ENCODE peak calls at places on chromosomes 3 and 15, in five cellular contexts. T, I, J, D and P are unnamed samples.

GRCh38 chr3:159265705-159266104 is 463.9 kb downstream of the MFSD1 start:
- DNase-seq in J (no peak), D (no peak), T (no peak), I (no peak), P (no peak)

GRCh38 chr3:13405614-13406013 is 14.5 kb downstream of the NUP210 start:
- DNase-seq in J (no peak), D (no peak), I (no peak), T (no peak), P (no peak)

GRCh38 chr3:160296591-160296990 is 71.4 kb downstream of the C3orf80 start:
- DNase-seq in J (peak; percentile 8), T (no peak), D (no peak), I (no peak), P (no peak)

GRCh38 chr3:143754090-143754489 is 94.2 kb downstream of the SLC9A9 start:
- DNase-seq in T (no peak), D (no peak), I (no peak), J (no peak), P (no peak)

GRCh38 chr15:69908518-69909420 is 188.9 kb downstream of the TLE3 start:
- DNase-seq in I (no peak), J (no peak), D (no peak), T (no peak), P (no peak)

GRCh38 chr15:22981336-22981840 is 1.2 kb upstream of the CYFIP1 start:
- DNase-seq in J (no peak), I (no peak), T (no peak), D (no peak), P (no peak)

GRCh38 chr3:195810455-195810845 is 1.3 kb downstream of the MUC4 start:
- DNase-seq in I (no peak), D (no peak), J (no peak), T (no peak), P (no peak)

GRCh38 chr3:53768478-53769459 is 77.5 kb downstream of the CHDH start:
- DNase-seq in D (no peak), T (no peak), I (no peak), J (no peak), P (no peak)

GRCh38 chr3:138862531-138862923 is 27.8 kb upstream of the PIK3CB start:
- DNase-seq in D (no peak), J (peak; percentile 22), I (peak; percentile 65), T (no peak), P (no peak)

GRCh38 chr3:159486580-159486979 is 502.1 kb upstream of the IL12A start:
- DNase-seq in I (peak; percentile 12), J (no peak), T (peak; percentile 4), D (no peak), P (peak; percentile 13)

GRCh38 chr3:149764302-149764701 is 12.0 kb upstream of the COMMD2 start:
- DNase-seq in T (no peak), J (no peak), D (no peak), I (no peak), P (no peak)

GRCh38 chr3:18189651-18190050 is 235.5 kb downstream of the SATB1 start:
- DNase-seq in I (peak; percentile 6), J (peak; percentile 80), D (no peak), T (no peak), P (no peak)

GRCh38 chr15:49227602-49228001 is 57.6 kb downstream of the GALK2 start:
- DNase-seq in T (no peak), I (no peak), D (no peak), J (no peak), P (no peak)

GRCh38 chr3:169668081-169668956 is 4.8 kb upstream of the MECOM start:
- DNase-seq in I (peak; percentile 58), D (peak; percentile 35), J (peak; percentile 46), T (peak; percentile 70), P (peak; percentile 30)

GRCh38 chr15:80739919-80740318 is 39.3 kb upstream of the CEMIP start:
- DNase-seq in T (no peak), I (peak; percentile 32), J (no peak), D (no peak), P (peak; percentile 34)

GRCh38 chr15:85649372-85649771 is 145.4 kb downstream of the KLHL25 start:
- DNase-seq in T (no peak), D (no peak), J (peak; percentile 73), I (peak; percentile 43), P (no peak)

GRCh38 chr3:115999598-115999997 is 376.3 kb downstream of the GAP43 start:
- DNase-seq in D (no peak), I (no peak), J (no peak), T (no peak), P (no peak)

GRCh38 chr3:186826316-186826977 is 16.1 kb upstream of the ADIPOQ start:
- DNase-seq in I (no peak), J (no peak), D (peak; percentile 24), T (peak; percentile 21), P (peak; percentile 38)

GRCh38 chr15:81297147-81297572 is 26.8 kb downstream of the STARD5 start:
- DNase-seq in T (no peak), J (no peak), I (peak; percentile 96), D (no peak), P (no peak)

GRCh38 chr15:36682091-36682490 is 102.7 kb downstream of the CDIN1 start:
- DNase-seq in D (no peak), I (peak; percentile 9), T (no peak), J (peak; percentile 18), P (no peak)

GRCh38 chr15:36774765-36775164 is 195.3 kb downstream of the CDIN1 start:
- DNase-seq in J (no peak), D (no peak), I (no peak), T (no peak), P (no peak)

GRCh38 chr15:87563840-87564239 is 692.7 kb downstream of the NTRK3 start:
- DNase-seq in T (no peak), I (no peak), J (no peak), D (no peak), P (no peak)

GRCh38 chr3:192010490-192010889 is 549.5 kb downstream of the PYDC2 start:
- DNase-seq in I (no peak), J (no peak), D (no peak), T (no peak), P (no peak)

GRCh38 chr15:51229907-51230328 is 108.5 kb downstream of the CYP19A1 start:
- DNase-seq in I (peak; percentile 40), J (peak; percentile 30), T (no peak), D (no peak), P (peak; percentile 25)

GRCh38 chr3:14570089-14570488 is 29.9 kb upstream of the GRIP2 start:
- DNase-seq in J (no peak), I (no peak), T (no peak), D (no peak), P (peak; percentile 47)

GRCh38 chr15:67085818-67086649 is 20.6 kb downstream of the SMAD3 start:
- DNase-seq in D (no peak), J (peak; percentile 93), I (peak; percentile 66), T (no peak), P (no peak)

GRCh38 chr15:47824185-47824584 is 106.9 kb downstream of the SEMA6D start:
- DNase-seq in I (peak; percentile 90), T (no peak), D (no peak), J (no peak), P (no peak)

GRCh38 chr3:72068621-72069020 is 283.7 kb upstream of the PROK2 start:
- DNase-seq in J (no peak), T (no peak), D (no peak), I (no peak), P (no peak)

GRCh38 chr3:42728056-42728455 is 25.5 kb upstream of the HHATL start:
- DNase-seq in D (no peak), I (no peak), J (no peak), T (no peak), P (peak; percentile 30)

DNA sequence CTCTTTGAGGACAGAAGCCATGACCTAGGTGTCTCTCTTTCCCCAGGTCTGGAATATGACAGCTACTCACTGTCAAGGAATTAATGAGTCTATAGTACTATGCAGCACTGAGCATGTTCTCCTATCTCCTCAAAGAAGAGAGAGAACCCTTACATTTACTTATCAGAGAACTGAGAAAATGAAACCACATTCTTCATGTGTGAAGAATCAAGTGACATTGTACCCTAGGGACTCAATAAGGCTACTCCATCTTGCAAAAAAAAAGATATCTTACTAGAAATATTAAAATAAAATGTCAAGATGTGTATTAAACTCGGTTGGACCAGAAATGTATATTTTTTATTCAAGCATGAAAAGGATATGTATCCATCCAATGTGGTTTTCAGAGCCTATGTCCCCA is 133.2 kb upstream of the COL8A1 start:
- DNase-seq in D (no peak), J (no peak), T (no peak), I (no peak), P (no peak)
- TF ChIP-seq CTCF in D (no peak), J (no peak), T (no peak), I (no peak), P (no peak)

GRCh38 chr3:36701903-36702374 is 62.4 kb downstream of the DCLK3 start:
- DNase-seq in T (no peak), I (peak; percentile 91), J (peak; percentile 93), D (no peak), P (no peak)

GRCh38 chr3:36704280-36704679 is 60.1 kb downstream of the DCLK3 start:
- DNase-seq in J (no peak), T (no peak), I (no peak), D (no peak), P (no peak)

GRCh38 chr3:36698314-36698713 is 66.0 kb downstream of the DCLK3 start:
- DNase-seq in I (peak; percentile 70), D (no peak), J (no peak), T (no peak), P (no peak)

GRCh38 chr3:36700537-36701248 is 63.7 kb downstream of the DCLK3 start:
- DNase-seq in I (peak; percentile 78), T (peak; percentile 69), D (no peak), J (peak; percentile 85), P (peak; percentile 66)

GRCh38 chr3:36701249-36701572 is 63.1 kb downstream of the DCLK3 start:
- DNase-seq in D (no peak), J (no peak), T (no peak), I (no peak), P (no peak)
- TF ChIP-seq CTCF in D (no peak), J (no peak), T (no peak), I (no peak), P (no peak)

DNA sequence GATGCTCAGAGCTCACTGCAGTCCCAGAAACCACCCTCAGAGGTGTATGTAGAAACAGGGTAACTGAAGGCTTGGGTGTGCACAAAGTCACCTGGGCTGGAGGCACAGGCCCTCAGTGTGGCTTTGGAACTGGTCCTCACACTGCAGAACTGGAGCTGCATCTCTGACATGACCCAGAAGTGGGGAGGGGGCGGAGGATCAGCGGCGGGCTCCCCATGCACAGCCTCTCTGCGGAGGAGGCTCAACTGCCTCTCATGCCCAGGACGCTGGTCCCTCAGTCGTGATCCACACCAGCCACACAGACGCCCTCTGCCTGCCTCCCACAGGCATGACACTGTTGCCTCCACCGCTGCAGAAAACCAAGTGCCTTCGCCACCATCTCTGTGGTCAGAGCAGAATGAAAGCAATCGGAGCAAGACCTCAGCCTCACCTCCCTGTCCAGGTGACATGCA is 73.7 kb downstream of the TM2D3 start:
- DNase-seq in T (peak; percentile 39), I (peak; percentile 48), J (no peak), D (no peak), P (peak; percentile 49)
- TF ChIP-seq CTCF in T (peak; percentile 40), I (peak; percentile 60), J (no peak), D (no peak), P (peak; percentile 82)

GRCh38 chr3:11538581-11538980 is 105.1 kb downstream of the VGLL4 start:
- DNase-seq in D (no peak), T (no peak), I (no peak), J (no peak), P (no peak)

GRCh38 chr3:11536936-11537612 is 106.6 kb downstream of the VGLL4 start:
- DNase-seq in D (no peak), I (no peak), T (no peak), J (no peak), P (no peak)

GRCh38 chr3:11539218-11539617 is 104.5 kb downstream of the VGLL4 start:
- DNase-seq in J (no peak), D (no peak), T (no peak), I (no peak), P (peak; percentile 63)

GRCh38 chr3:11541321-11542303 is 102.1 kb downstream of the VGLL4 start:
- DNase-seq in I (no peak), D (no peak), T (no peak), J (no peak), P (no peak)

GRCh38 chr3:11539677-11540076 is 104.0 kb downstream of the VGLL4 start:
- DNase-seq in I (no peak), T (no peak), D (no peak), J (no peak), P (peak; percentile 82)
- TF ChIP-seq CTCF in I (no peak), T (no peak), D (no peak), J (no peak), P (peak; percentile 89)